ENCODE peak calls at places on chromosomes 12 and 14, in nine cellular contexts. Z, K, W, S, D, A, J, Q and P are unnamed samples.

GRCh38 chr12:7142809-7143465 is 12.8 kb downstream of the CLSTN3 start:
- DNase-seq in Z (no peak), K (no peak), W (no peak), S (no peak), D (no peak), A (no peak), J (no peak), Q (no peak), P (no peak)

GRCh38 chr14:22793976-22794375 is 21.3 kb downstream of the SLC7A7 start:
- DNase-seq in Z (no peak), K (no peak), W (no peak), S (no peak), D (peak), A (no peak), J (no peak), Q (no peak), P (no peak)

GRCh38 chr12:13165578-13166120 is 30.9 kb upstream of the EMP1 start:
- DNase-seq in Z (peak), K (peak), W (no peak), S (peak), D (peak), A (peak), J (peak), Q (peak), P (peak)

GRCh38 chr12:62435337-62436163 is 31.1 kb upstream of the MON2 start:
- DNase-seq in Z (peak), K (peak), W (peak), S (peak), D (peak), A (peak), J (peak), Q (peak), P (peak)

GRCh38 chr12:124921200-124922008 is 7.0 kb upstream of the UBC start:
- DNase-seq in Z (peak), K (peak), W (peak), S (no peak), D (peak), A (peak), J (peak), Q (peak), P (no peak)

GRCh38 chr12:70151993-70152392 is 91.2 kb upstream of the CNOT2 start:
- DNase-seq in Z (no peak), K (no peak), W (no peak), S (no peak), D (no peak), A (no peak), J (no peak), Q (no peak), P (no peak)

GRCh38 chr12:52280796-52281560 is 6.5 kb downstream of the KRT86 start:
- DNase-seq in Z (peak), K (peak), W (no peak), S (no peak), D (peak), A (peak), J (no peak), Q (peak), P (no peak)

GRCh38 chr14:69519701-69520100 is 35.2 kb downstream of the PLEKHD1 start:
- DNase-seq in Z (no peak), K (no peak), W (no peak), S (no peak), D (no peak), A (no peak), J (no peak), Q (no peak), P (no peak)

GRCh38 chr14:99423434-99423833 is 57.2 kb downstream of the SETD3 start:
- DNase-seq in Z (no peak), K (no peak), W (no peak), S (no peak), D (no peak), A (no peak), J (no peak), Q (no peak), P (no peak)

GRCh38 chr14:76937181-76938091 is 91.1 kb downstream of the IRF2BPL start:
- DNase-seq in Z (no peak), K (peak), W (no peak), S (no peak), D (peak), A (peak), J (no peak), Q (peak), P (peak)

GRCh38 chr14:68964300-68965093 is 14.6 kb downstream of the ACTN1 start:
- DNase-seq in Z (no peak), K (no peak), W (no peak), S (no peak), D (no peak), A (peak), J (no peak), Q (peak), P (no peak)

GRCh38 chr14:75487155-75487671 is 35.1 kb upstream of the BATF start:
- DNase-seq in Z (no peak), K (no peak), W (no peak), S (no peak), D (peak), A (no peak), J (peak), Q (no peak), P (no peak)